ENCODE peak calls at places on chromosomes 11 and 22, in five cellular contexts. C, J, X, D and N are unnamed samples.

GRCh38 chr22:39414886-39415285 is 15.3 kb downstream of the TAB1 start:
- DNase-seq in D (no peak), X (no peak), C (no peak), J (no peak), N (no peak)

GRCh38 chr11:30984827-30985226 is 384.7 kb downstream of the DCDC1 start:
- DNase-seq in C (no peak), X (no peak), D (no peak), J (no peak), N (no peak)

GRCh38 chr11:134453441-134453840 is 41.4 kb upstream of the B3GAT1 start:
- DNase-seq in J (no peak), X (no peak), C (no peak), D (no peak), N (no peak)

GRCh38 chr11:119041821-119042514 is 11.3 kb upstream of the SLC37A4 start:
- DNase-seq in X (peak), C (no peak), J (no peak), D (no peak), N (no peak)

GRCh38 chr11:35045219-35045819 is 93.7 kb upstream of the CD44 start:
- DNase-seq in J (no peak), X (no peak), C (no peak), D (peak), N (no peak)

GRCh38 chr22:37206118-37206840 is 6.0 kb downstream of the SSTR3 start:
- DNase-seq in X (no peak), J (no peak), C (no peak), D (no peak), N (no peak)

GRCh38 chr11:114062272-114062671 is 2.8 kb downstream of the ZBTB16 start:
- DNase-seq in C (no peak), D (no peak), X (no peak), J (no peak), N (no peak)

GRCh38 chr11:111059726-111060125 is 185.8 kb upstream of the POU2AF2 start:
- DNase-seq in J (no peak), X (no peak), C (no peak), D (no peak), N (no peak)

GRCh38 chr22:41022470-41023298 is 69.7 kb upstream of the EP300 start:
- DNase-seq in X (peak), J (peak), D (peak), C (peak), N (peak)

GRCh38 chr22:29359469-29359868 is 28.9 kb downstream of the AP1B1 start:
- DNase-seq in X (peak), D (peak), C (peak), J (peak), N (no peak)

GRCh38 chr11:116831790-116832349 is 2.2 kb downstream of the APOC3 start:
- DNase-seq in C (no peak), D (no peak), X (no peak), J (no peak), N (no peak)

GRCh38 chr22:27193636-27194035 is 536.2 kb downstream of the MIAT start:
- DNase-seq in J (no peak), D (no peak), X (no peak), C (no peak), N (no peak)

GRCh38 chr22:34004058-34004457 is 83.8 kb upstream of the LARGE1 start:
- DNase-seq in J (no peak), X (no peak), C (no peak), D (no peak), N (no peak)

GRCh38 chr11:67287355-67288197 is 1.5 kb upstream of the ANKRD13D start:
- DNase-seq in X (no peak), D (no peak), C (no peak), J (no peak), N (no peak)

GRCh38 chr22:48152916-48153315 is 1390.5 kb downstream of the TBC1D22A start:
- DNase-seq in X (no peak), D (no peak), J (no peak), C (no peak), N (no peak)

GRCh38 chr11:111093061-111093460 is 152.5 kb upstream of the POU2AF2 start:
- DNase-seq in J (no peak), C (no peak), D (no peak), X (no peak), N (no peak)

GRCh38 chr22:17164392-17165024 is 5.4 kb upstream of the HDHD5 start:
- DNase-seq in D (no peak), X (no peak), J (peak), C (peak), N (no peak)

GRCh38 chr11:57230797-57231538 is 6.1 kb downstream of the APLNR start:
- DNase-seq in J (no peak), C (no peak), X (no peak), D (no peak), N (no peak)

GRCh38 chr11:12075822-12076821 is 34.3 kb upstream of the MICAL2 start:
- DNase-seq in J (no peak), X (no peak), D (no peak), C (no peak), N (no peak)

GRCh38 chr11:121610706-121611105 is 157.9 kb upstream of the SORL1-AS1 start:
- DNase-seq in C (no peak), X (no peak), J (no peak), D (no peak), N (no peak)

DNA sequence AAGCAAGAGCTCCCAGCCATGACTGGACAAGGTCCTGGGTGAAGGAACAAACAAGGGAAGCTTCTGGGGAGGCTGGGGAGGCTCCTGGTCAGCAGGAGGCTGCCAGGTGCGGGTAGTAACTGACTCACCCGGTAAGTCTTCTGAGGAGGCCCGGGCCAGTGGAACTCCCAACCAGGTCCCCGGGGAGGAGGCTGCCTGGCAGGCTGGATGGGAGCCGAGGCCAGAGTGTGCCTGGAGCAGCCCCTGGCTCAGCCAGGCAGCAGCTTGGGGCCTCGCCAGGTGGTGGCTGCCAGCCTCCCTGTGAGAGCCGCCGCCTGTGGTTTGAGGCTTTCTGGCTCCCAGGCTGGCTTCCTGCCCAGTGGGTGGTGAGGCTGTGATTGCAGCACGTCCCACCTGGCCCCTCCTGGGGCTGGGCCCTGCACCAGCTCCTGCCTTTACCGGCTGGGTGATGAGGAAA is 46.2 kb downstream of the IGF2 start:
- DNase-seq in D (no peak), J (no peak), X (no peak), C (peak), N (no peak)
- TF ChIP-seq ZBTB33 in D (no peak), J (no peak), X (no peak), C (no peak), N (no peak)

DNA sequence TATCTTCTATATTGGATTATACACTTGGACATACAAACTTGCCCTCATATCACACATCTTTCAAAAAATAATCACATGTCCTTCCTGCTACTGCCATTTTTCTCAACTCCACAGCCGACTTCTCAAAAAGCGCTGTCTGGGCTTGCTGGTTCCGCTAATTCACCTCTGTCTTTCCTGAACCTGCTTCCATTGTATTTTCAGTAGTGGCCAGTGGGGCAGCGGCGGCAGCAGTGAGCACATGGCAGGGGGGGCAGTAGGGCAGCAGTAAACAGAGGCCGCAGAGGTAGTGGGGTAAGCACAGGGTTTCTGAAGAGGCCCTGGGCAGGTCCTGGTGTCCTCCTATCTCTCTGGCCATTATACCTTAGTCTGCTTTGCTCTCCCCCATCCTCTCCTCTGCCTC is 126.3 kb downstream of the RRAS2 start:
- DNase-seq in D (no peak), J (no peak), X (peak), C (peak), N (no peak)
- TF ChIP-seq CTCF in D (peak), J (peak), X (peak), C (peak), N (peak)

GRCh38 chr22:19607198-19608113 is 83.2 kb upstream of the CLDN5 start:
- DNase-seq in D (no peak), J (no peak), X (no peak), C (no peak), N (no peak)
- TF ChIP-seq ZBTB33 in D (no peak), J (no peak), X (no peak), C (no peak), N (no peak)

DNA sequence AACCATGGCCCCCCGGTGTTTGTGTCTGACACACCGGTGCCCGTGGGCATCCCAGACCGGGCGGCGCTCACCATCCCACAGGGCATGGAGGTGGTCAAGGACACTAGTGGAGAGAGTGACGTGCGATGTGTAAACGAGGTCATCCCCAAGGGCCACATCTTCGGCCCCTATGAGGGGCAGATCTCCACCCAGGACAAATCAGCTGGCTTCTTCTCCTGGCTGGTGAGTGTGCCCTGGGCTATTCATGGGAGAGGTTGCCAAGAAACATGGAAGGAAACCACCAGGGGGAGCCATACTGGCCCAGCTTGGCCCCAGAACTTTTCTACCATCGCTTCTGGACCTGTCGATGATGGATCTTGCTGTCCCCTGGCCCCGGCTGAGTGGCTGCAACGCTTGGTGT is 36.5 kb downstream of the PRDM11 start:
- DNase-seq in J (peak), C (peak), D (no peak), X (peak), N (no peak)
- TF ChIP-seq CTCF in J (peak), C (peak), D (peak), X (peak), N (peak)

GRCh38 chr11:120569903-120570302 is 58.4 kb downstream of the GRIK4 start:
- DNase-seq in X (no peak), J (no peak), D (peak), C (no peak), N (no peak)
- TF ChIP-seq ZBTB33 in X (no peak), J (no peak), D (no peak), C (no peak), N (no peak)

DNA sequence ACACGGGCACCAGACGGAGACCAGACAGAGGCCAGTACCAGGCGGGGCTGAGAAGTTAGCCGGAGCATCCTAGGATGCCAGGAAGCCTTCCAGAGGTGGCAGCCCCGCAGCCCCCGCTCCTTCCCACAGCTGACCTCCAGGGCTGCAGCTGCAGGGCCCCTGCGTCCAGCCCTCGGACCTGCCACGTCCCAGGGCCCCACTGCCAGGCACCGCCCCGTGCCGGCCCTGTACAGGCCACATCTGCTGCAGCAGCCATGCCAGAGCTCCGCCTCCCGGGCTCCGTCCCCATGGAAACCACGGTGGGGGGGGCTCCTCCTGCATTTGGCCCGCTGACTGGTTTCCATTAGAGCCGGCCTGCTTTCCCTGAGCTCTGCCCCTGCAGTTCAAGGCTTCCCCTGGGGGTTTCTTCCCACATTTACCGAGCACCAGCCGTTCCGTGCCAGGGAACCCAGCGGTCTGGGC is 62.5 kb upstream of the PPARA start:
- DNase-seq in C (peak), D (no peak), X (peak), J (no peak), N (no peak)
- TF ChIP-seq CTCF in C (no peak), D (no peak), X (no peak), J (no peak), N (no peak)

GRCh38 chr11:820655-821512 is 2.2 kb downstream of the PNPLA2 start:
- DNase-seq in X (no peak), D (peak), J (no peak), C (no peak), N (no peak)
- TF ChIP-seq ZBTB33 in X (no peak), D (no peak), J (no peak), C (no peak), N (no peak)

GRCh38 chr11:70109903-70110302 is 31.8 kb downstream of the ANO1 start:
- DNase-seq in D (no peak), C (no peak), X (no peak), J (no peak), N (no peak)

GRCh38 chr11:70111269-70112016 is 33.3 kb downstream of the ANO1 start:
- DNase-seq in X (peak), J (no peak), D (peak), C (no peak), N (no peak)

GRCh38 chr11:70110538-70111055 is 32.5 kb downstream of the ANO1 start:
- DNase-seq in D (no peak), J (no peak), X (peak), C (no peak), N (no peak)

GRCh38 chr11:70109006-70109405 is 30.9 kb downstream of the ANO1 start:
- DNase-seq in C (no peak), D (no peak), X (no peak), J (no peak), N (no peak)

DNA sequence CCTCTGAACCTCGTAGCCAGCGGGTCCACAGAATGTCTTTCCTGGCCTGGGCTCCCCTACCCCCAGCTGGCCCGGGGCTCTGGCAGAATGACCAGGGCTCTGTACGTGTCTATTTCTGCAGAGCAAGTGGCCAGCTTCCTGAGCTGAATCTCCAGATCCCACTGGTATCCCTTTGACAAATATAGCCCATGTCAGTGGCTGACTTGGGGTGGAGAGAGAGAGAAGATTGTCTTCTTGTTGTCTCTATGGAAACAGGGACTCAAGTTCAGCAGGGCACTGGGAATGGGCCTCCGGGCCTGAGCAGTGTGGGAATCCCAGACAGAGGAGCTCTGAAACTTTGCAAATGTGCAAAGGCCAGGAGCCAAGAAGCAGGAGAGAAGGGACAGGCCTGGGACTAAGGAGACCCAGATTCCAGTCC is 33.9 kb downstream of the ANO1 start:
- DNase-seq in C (no peak), X (no peak), D (no peak), J (no peak), N (no peak)
- TF ChIP-seq CTCF in C (no peak), X (no peak), D (no peak), J (no peak), N (no peak)